ENCODE peak calls at places on chromosomes 16 and 17, in five cellular contexts. R, L, Q, P and I are unnamed samples. For H3K4me1, the result is how much of the 10 kb centered on the place peaks cover.

GRCh38 chr16:82900611-82901010 is 273.8 kb downstream of the CDH13 start:
- DNase-seq in R (no peak), L (no peak), Q (no peak), P (no peak), I (no peak)

GRCh38 chr17:30297715-30298114 is 6.0 kb upstream of the BLMH start:
- DNase-seq in R (no peak), L (no peak), Q (no peak), P (no peak), I (no peak)

GRCh38 chr17:36641331-36641876 is 40.0 kb downstream of the MRM1 start:
- DNase-seq in R (no peak), L (no peak), Q (no peak), P (no peak), I (no peak)

GRCh38 chr17:43931062-43931571 is 11.2 kb downstream of the PPY start:
- DNase-seq in R (no peak), L (no peak), Q (peak), P (no peak), I (no peak)

GRCh38 chr17:69814031-69814430 is 261.0 kb upstream of the KCNJ16 start:
- DNase-seq in R (no peak), L (no peak), Q (no peak), P (no peak), I (no peak)

GRCh38 chr17:7512105-7512504 is 27.9 kb downstream of the POLR2A start:
- DNase-seq in R (no peak), L (no peak), Q (no peak), P (no peak), I (no peak)

GRCh38 chr17:80475949-80476876 is at the start of gene NPTX1:
- DNase-seq in R (no peak), L (peak), Q (no peak), P (no peak), I (no peak)

GRCh38 chr16:85187002-85187401 is 74.7 kb upstream of the CIBAR2 start:
- DNase-seq in R (no peak), L (no peak), Q (no peak), P (no peak), I (no peak)

GRCh38 chr16:4090476-4090875 is 25.8 kb downstream of the ADCY9 start:
- DNase-seq in R (no peak), L (no peak), Q (peak), P (peak), I (no peak)

GRCh38 chr17:31387438-31387837 is 4.0 kb upstream of the RAB11FIP4 start:
- DNase-seq in R (no peak), L (no peak), Q (no peak), P (no peak), I (no peak)

GRCh38 chr17:27207073-27207511 is 86.8 kb upstream of the WSB1 start:
- DNase-seq in R (no peak), L (no peak), Q (no peak), P (no peak), I (no peak)

GRCh38 chr16:89132194-89133005 is 38.7 kb downstream of the ACSF3 start:
- DNase-seq in R (no peak), L (no peak), Q (no peak), P (peak), I (no peak)

GRCh38 chr17:5191541-5192417 is at the start of gene ZNF594:
- DNase-seq in R (peak), L (peak), Q (peak), P (peak), I (peak)

GRCh38 chr16:4140652-4141051 is 24.4 kb upstream of the ADCY9 start:
- DNase-seq in R (peak), L (no peak), Q (no peak), P (no peak), I (no peak)

GRCh38 chr17:28667870-28668269 is 5.9 kb downstream of the SUPT6H start:
- DNase-seq in R (no peak), L (no peak), Q (no peak), P (no peak), I (no peak)

GRCh38 chr16:31916056-31916488 is 42.5 kb downstream of the ZNF267 start:
- DNase-seq in R (no peak), L (no peak), Q (no peak), P (no peak), I (no peak)

GRCh38 chr17:48915459-48916282 is 7.5 kb downstream of the UBE2Z start:
- DNase-seq in R (peak), L (no peak), Q (peak), P (no peak), I (no peak)

GRCh38 chr17:75011788-75012319 is 616 bp upstream of the MRPL58 start:
- DNase-seq in R (no peak), L (peak), Q (peak), P (peak), I (no peak)

GRCh38 chr17:1347681-1348318 is 52.2 kb downstream of the YWHAE start:
- DNase-seq in R (no peak), L (no peak), Q (peak), P (no peak), I (no peak)

GRCh38 chr17:78106211-78106610 is 22.3 kb downstream of the TMC6 start:
- DNase-seq in R (no peak), L (no peak), Q (peak), P (no peak), I (no peak)

GRCh38 chr16:58459344-58460218 is 40.4 kb upstream of the NDRG4 start:
- DNase-seq in R (no peak), L (no peak), Q (no peak), P (no peak), I (no peak)

GRCh38 chr17:50707296-50708049 is at the start of gene ANKRD40:
- DNase-seq in R (peak), L (peak), Q (peak), P (peak), I (peak)

GRCh38 chr17:67290994-67291362 is 46.0 kb upstream of the HELZ start:
- DNase-seq in R (no peak), L (peak), Q (no peak), P (no peak), I (no peak)

GRCh38 chr17:79991140-79991923 is 44.3 kb downstream of the TBC1D16 start:
- DNase-seq in R (no peak), L (peak), Q (peak), P (peak), I (peak)

GRCh38 chr17:35238817-35239216 is 4.1 kb upstream of the SLFN5 start:
- DNase-seq in R (no peak), L (no peak), Q (no peak), P (no peak), I (no peak)

GRCh38 chr17:82444941-82445521 is 5.5 kb downstream of the CYBC1 start:
- DNase-seq in R (no peak), L (peak), Q (no peak), P (peak), I (no peak)

GRCh38 chr16:17947637-17948036 is 388.9 kb downstream of the NPIPA8 start:
- DNase-seq in R (no peak), L (no peak), Q (no peak), P (no peak), I (no peak)

GRCh38 chr16:2023098-2023925 is 3.4 kb upstream of the NHERF2 start:
- DNase-seq in R (peak), L (peak), Q (peak), P (peak), I (peak)

GRCh38 chr17:81012574-81013447 is 21.2 kb downstream of the CHMP6 start:
- DNase-seq in R (no peak), L (no peak), Q (no peak), P (no peak), I (no peak)

GRCh38 chr16:71675380-71675779 is 49.1 kb downstream of the PHLPP2 start:
- DNase-seq in R (no peak), L (no peak), Q (no peak), P (no peak), I (no peak)

GRCh38 chr17:68346448-68346847 is 55.2 kb downstream of the ARSG start:
- DNase-seq in R (peak), L (no peak), Q (peak), P (no peak), I (no peak)

GRCh38 chr16:2075631-2076030 is 27.8 kb downstream of the TSC2 start:
- DNase-seq in R (no peak), L (no peak), Q (no peak), P (no peak), I (no peak)

GRCh38 chr17:78358538-78359215 is 1.2 kb downstream of the SOCS3 start:
- DNase-seq in R (no peak), L (peak), Q (peak), P (no peak), I (no peak)

GRCh38 chr16:19810817-19811731 is 73.6 kb downstream of the GPRC5B start:
- DNase-seq in R (no peak), L (no peak), Q (no peak), P (no peak), I (no peak)
- TF ChIP-seq EP300 in R (no peak), L (peak), Q (no peak), P (no peak), I (no peak)

GRCh38 chr16:74991593-74992403 is 6.9 kb upstream of the WDR59 start:
- DNase-seq in R (no peak), L (peak), Q (no peak), P (no peak), I (no peak)
- H3K4me3 ChIP-seq in R (no peak), L (no peak), Q (no peak), P (no peak), I (no peak)

DNA sequence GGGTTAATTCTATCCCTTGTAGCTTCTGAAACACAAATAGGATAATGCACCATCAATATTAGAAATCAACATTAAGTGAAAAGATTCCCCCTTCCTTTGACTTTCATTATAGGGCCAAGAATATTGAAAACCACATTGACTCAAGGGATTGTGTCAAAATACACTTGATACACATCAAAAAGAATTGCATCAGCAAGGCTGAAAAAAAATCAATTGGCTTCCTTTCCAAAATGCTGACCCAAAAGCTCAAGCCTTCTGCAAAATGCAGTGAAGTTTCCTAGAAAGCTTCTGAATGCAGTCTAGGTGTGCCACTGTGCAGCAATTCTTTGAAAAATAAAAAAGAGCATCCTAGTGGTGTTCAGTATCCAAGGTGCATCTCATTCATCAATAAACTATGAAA is 674.4 kb downstream of the TOX3 start:
- DNase-seq in R (no peak), L (no peak), Q (no peak), P (no peak), I (no peak)
- H3K4me1 ChIP-seq in R (under half), L (under half), Q (under half), P (under half), I (under half)

DNA sequence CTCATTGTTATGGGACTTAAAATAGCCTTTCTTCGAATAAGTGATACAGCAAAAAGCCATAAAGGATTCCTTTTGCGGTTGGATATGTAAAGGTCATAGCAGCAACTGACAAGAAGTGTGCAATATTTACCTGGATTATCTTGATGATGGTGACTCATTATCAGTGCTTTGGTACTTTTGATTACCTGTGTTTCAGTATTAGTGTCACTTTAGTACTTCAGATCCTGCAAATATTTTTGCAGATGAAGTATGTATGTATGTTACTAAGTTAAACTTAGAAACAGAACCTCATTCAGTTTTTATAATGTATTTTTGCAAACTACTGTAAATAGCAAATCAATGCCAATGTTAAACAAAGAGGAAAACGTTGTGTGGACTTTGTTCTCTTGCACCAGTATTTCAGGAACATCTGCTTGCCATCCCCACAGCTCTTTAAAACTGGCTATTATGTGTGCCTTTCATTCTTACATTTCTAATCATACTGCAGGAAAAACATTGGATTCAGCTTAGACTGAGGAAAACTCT is 10.5 kb downstream of the CNEP1R1 start:
- DNase-seq in R (no peak), L (no peak), Q (peak), P (no peak), I (no peak)
- TF ChIP-seq EP300 in R (no peak), L (no peak), Q (no peak), P (no peak), I (no peak)

GRCh38 chr17:76906463-76906862 is 38.3 kb downstream of the MGAT5B start:
- DNase-seq in R (no peak), L (no peak), Q (no peak), P (no peak), I (no peak)

GRCh38 chr17:76905836-76906235 is 37.6 kb downstream of the MGAT5B start:
- DNase-seq in R (no peak), L (no peak), Q (no peak), P (no peak), I (no peak)

GRCh38 chr17:76905036-76905435 is 36.8 kb downstream of the MGAT5B start:
- DNase-seq in R (no peak), L (no peak), Q (no peak), P (no peak), I (no peak)

GRCh38 chr17:76909971-76910760 is 42.0 kb downstream of the MGAT5B start:
- DNase-seq in R (no peak), L (no peak), Q (peak), P (no peak), I (no peak)

GRCh38 chr17:76907352-76907751 is 39.1 kb downstream of the MGAT5B start:
- DNase-seq in R (no peak), L (no peak), Q (no peak), P (no peak), I (no peak)
- H3K4me3 ChIP-seq in R (no peak), L (no peak), Q (no peak), P (no peak), I (no peak)

GRCh38 chr17:38702900-38703741 is 2.0 kb upstream of the MLLT6 start:
- DNase-seq in R (no peak), L (no peak), Q (peak), P (no peak), I (no peak)

GRCh38 chr17:38704645-38705522 is at the start of gene MLLT6:
- DNase-seq in R (no peak), L (peak), Q (peak), P (no peak), I (no peak)

GRCh38 chr17:38702166-38702899 is 2.7 kb upstream of the MLLT6 start:
- DNase-seq in R (no peak), L (peak), Q (peak), P (peak), I (peak)

GRCh38 chr17:38705523-38705802 is 390 bp downstream of the MLLT6 start:
- DNase-seq in R (no peak), L (peak), Q (no peak), P (no peak), I (no peak)

GRCh38 chr17:38703742-38704644 is 1.1 kb upstream of the MLLT6 start:
- DNase-seq in R (no peak), L (peak), Q (peak), P (peak), I (peak)
- H3K4me1 ChIP-seq in R (under half), L (under half), Q (under half), P (half or more), I (half or more)

GRCh38 chr17:13017623-13018462 is at the start of gene ELAC2:
- DNase-seq in R (peak), L (peak), Q (peak), P (peak), I (peak)
- TF ChIP-seq EP300 in R (no peak), L (no peak), Q (no peak), P (no peak), I (no peak)

DNA sequence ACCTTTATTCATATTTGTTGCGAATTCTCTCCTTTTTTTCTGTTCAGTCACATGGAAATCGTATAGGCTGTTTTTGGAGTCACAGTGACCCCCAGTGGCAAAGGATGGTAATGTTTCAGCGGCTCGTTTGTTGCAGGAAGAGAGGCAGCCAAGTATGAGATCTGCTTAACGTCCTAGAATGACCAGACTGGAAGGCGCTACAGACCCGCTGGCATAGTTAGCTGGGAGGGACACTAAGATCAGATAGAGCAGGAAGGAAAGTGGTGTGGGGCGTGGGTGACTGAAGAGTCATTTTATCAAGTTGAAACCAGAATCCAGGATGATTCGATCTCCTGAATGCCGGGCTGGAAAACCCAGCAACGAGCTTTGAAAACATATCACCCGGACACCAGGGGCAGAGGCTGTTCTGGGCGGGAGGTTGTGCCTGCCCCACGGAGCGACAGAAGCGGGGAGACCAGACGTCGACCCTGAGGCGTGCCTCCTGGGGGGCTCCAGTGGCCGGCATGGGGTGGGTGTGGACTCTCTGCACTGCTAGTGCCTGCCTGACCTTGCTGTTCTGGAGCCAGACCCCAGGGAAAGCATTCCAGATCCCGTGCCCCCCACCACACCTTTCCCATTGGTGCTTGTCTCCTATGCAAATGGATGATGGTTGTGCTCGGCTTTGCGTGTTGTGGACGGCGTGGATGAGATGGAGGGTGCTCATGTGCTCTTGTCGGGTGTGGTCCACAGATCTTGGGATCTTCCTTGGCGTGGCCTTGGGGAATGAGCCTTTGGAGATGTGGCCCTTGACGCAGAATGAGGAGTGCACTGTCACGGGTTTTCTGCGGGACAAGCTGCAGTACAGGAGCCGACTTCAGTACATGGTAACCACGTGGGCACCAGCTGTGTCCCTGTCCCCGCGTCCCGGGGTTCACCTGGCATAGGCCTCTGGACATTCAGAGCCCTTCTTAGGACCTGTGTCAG is 7.7 kb downstream of the IL34 start:
- DNase-seq in R (peak), L (peak), Q (peak), P (peak), I (peak)
- H3K4me3 ChIP-seq in R (no peak), L (peak), Q (no peak), P (peak), I (peak)